ENCODE peak calls at places on chromosomes 11 and 22, in nine cellular contexts. P is germinal center; T is foreskin melanocyte; X is cardiac muscle cell; Y is fibroblast of mammary gland; C is stimulated activated naive CD4-positive, alpha-beta T cell treated with Interleukin-2 at 50 U/mL for 16 hours; S is DMS79; W is epithelial cell of proximal tubule; G is AG10803. N is an unnamed sample.

GRCh38 chr22:29028468-29028867 is 33.2 kb downstream of the C22orf31 start:
- DNase-seq in T (no peak), C (no peak), W (no peak), Y (no peak), P (no peak), G (no peak), S (no peak), X (no peak), N (no peak)

GRCh38 chr11:100681064-100681502 is 6.0 kb upstream of the ARHGAP42 start:
- DNase-seq in X (peak; percentile 29), Y (peak; percentile 74), C (no peak), T (peak; percentile 42), P (peak; percentile 53), G (peak; percentile 52), W (no peak), S (no peak), N (peak; percentile 72)

GRCh38 chr11:23897453-23898289 is 599.2 kb upstream of the LUZP2 start:
- DNase-seq in X (no peak), P (no peak), G (peak; percentile 94), T (peak; percentile 5), C (no peak), Y (peak; percentile 93), S (no peak), W (no peak), N (no peak)

GRCh38 chr22:38782402-38783094 is 11.4 kb downstream of the DNAL4 start:
- DNase-seq in C (no peak), Y (peak; percentile 76), G (peak; percentile 49), W (no peak), X (peak; percentile 61), T (no peak), S (no peak), P (no peak), N (no peak)

GRCh38 chr11:31655483-31655882 is 145.9 kb downstream of the ELP4 start:
- DNase-seq in T (no peak), G (peak; percentile 86), X (no peak), P (no peak), W (peak; percentile 99), Y (peak; percentile 83), C (no peak), S (no peak), N (no peak)

GRCh38 chr11:68432874-68433273 is 27.7 kb upstream of the PPP6R3 start:
- DNase-seq in S (no peak), C (no peak), G (no peak), Y (no peak), W (no peak), P (no peak), X (peak; percentile 68), T (no peak), N (no peak)

GRCh38 chr11:477042-477715 is 27.1 kb downstream of the PTDSS2 start:
- DNase-seq in G (no peak), T (no peak), X (no peak), C (no peak), W (no peak), P (no peak), Y (no peak), S (no peak), N (no peak)

GRCh38 chr11:12769834-12770345 is 95.7 kb downstream of the TEAD1 start:
- DNase-seq in P (no peak), Y (peak; percentile 85), X (no peak), S (no peak), C (no peak), G (peak; percentile 89), T (no peak), W (peak; percentile 83), N (no peak)

GRCh38 chr11:66554602-66555001 is 7.9 kb downstream of the ACTN3 start:
- DNase-seq in W (no peak), X (no peak), C (no peak), P (no peak), G (no peak), S (no peak), Y (no peak), T (no peak), N (no peak)

GRCh38 chr22:39220897-39221850 is 23.6 kb downstream of the PDGFB start:
- DNase-seq in W (no peak), G (peak; percentile 74), P (no peak), C (no peak), X (no peak), S (no peak), T (no peak), Y (peak; percentile 38), N (no peak)

GRCh38 chr22:21051836-21052400 is 6.2 kb downstream of the LRRC74B start:
- DNase-seq in G (no peak), S (no peak), C (no peak), Y (no peak), T (no peak), W (no peak), P (no peak), X (no peak), N (no peak)

GRCh38 chr11:14644396-14645246 is 1.0 kb downstream of the PDE3B start:
- DNase-seq in Y (no peak), S (no peak), P (no peak), C (peak; percentile 24), X (peak; percentile 62), W (no peak), G (no peak), T (peak; percentile 37), N (peak; percentile 31)

GRCh38 chr22:27663812-27664211 is 137.7 kb downstream of the MN1 start:
- DNase-seq in C (no peak), P (no peak), G (no peak), Y (no peak), X (no peak), S (no peak), W (no peak), T (no peak), N (no peak)

GRCh38 chr11:96012086-96012824 is 88.3 kb upstream of the MTMR2 start:
- DNase-seq in Y (peak; percentile 87), W (peak; percentile 99), S (no peak), G (peak; percentile 82), X (peak; percentile 27), C (peak; percentile 22), P (peak; percentile 70), T (peak; percentile 99), N (peak; percentile 89)

N was measured in SK-MEL-5.